ENCODE peak calls at places on chromosomes 4 and X, in four cellular contexts. Z, S, H and V are unnamed samples.
A peak's percentile ranks its signal among the peaks of the same experiment; 100 is the strongest.

GRCh38 chr4:37662861-37663390 is 23.2 kb downstream of the RELL1 start:
- DNase-seq in Z (no peak), S (peak; percentile 18), H (peak; percentile 13), V (no peak)

GRCh38 chr4:151462554-151462953 is 53.6 kb downstream of the FHIP1A start:
- DNase-seq in Z (no peak), S (no peak), H (no peak), V (no peak)

GRCh38 chr4:102299708-102300107 is 45.6 kb downstream of the SLC39A8 start:
- DNase-seq in Z (peak; percentile 70), S (peak; percentile 78), H (peak; percentile 11), V (peak; percentile 52)

GRCh38 chr4:86660407-86660806 is 66.3 kb downstream of the PTPN13 start:
- DNase-seq in Z (no peak), S (no peak), H (no peak), V (no peak)

GRCh38 chr4:120158860-120159259 is 92.2 kb upstream of the MAD2L1 start:
- DNase-seq in Z (no peak), S (no peak), H (no peak), V (no peak)

GRCh38 chrX:43002526-43003203 is 224.7 kb upstream of the PPP1R2C start:
- DNase-seq in Z (no peak), S (no peak), H (no peak), V (no peak)

GRCh38 chr4:145035494-145036136 is 62.4 kb downstream of the ANAPC10 start:
- DNase-seq in Z (no peak), S (no peak), H (no peak), V (no peak)

GRCh38 chr4:54256491-54257167 is 27.5 kb downstream of the PDGFRA start:
- DNase-seq in Z (no peak), S (no peak), H (no peak), V (no peak)

GRCh38 chrX:2401590-2402360 is 99.0 kb downstream of the DHRSX start:
- DNase-seq in Z (no peak), S (peak; percentile 71), H (no peak), V (peak; percentile 25)

GRCh38 chr4:169443748-169444147 is 168.6 kb downstream of the NEK1 start:
- DNase-seq in Z (no peak), S (no peak), H (no peak), V (no peak)

GRCh38 chrX:18810416-18810815 is 103.0 kb downstream of the PPEF1 start:
- DNase-seq in Z (no peak), S (no peak), H (no peak), V (no peak)

GRCh38 chrX:140504371-140505324 is at the start of gene SOX3:
- DNase-seq in Z (no peak), S (no peak), H (no peak), V (no peak)
- H3K4me3 ChIP-seq in Z (peak within 1 kb of the TSS; percentile 33), S (no peak within 1 kb of the TSS), H (peak within 1 kb of the TSS; percentile 33), V (no peak within 1 kb of the TSS)

GRCh38 chr4:97910005-97910404 is 233.3 kb downstream of the STPG2 start:
- DNase-seq in Z (no peak), S (peak; percentile 0), H (no peak), V (no peak)
- TF ChIP-seq CTCF in Z (no peak), S (no peak), H (no peak), V (no peak)

GRCh38 chr4:185591679-185592141 is 56.4 kb upstream of the PDLIM3 start:
- DNase-seq in Z (peak; percentile 67), S (peak; percentile 68), H (peak; percentile 29), V (peak; percentile 75)
- H3K4me3 ChIP-seq in Z (no peak overlapping the region), S (no peak overlapping the region), H (no peak overlapping the region), V (no peak overlapping the region)

DNA sequence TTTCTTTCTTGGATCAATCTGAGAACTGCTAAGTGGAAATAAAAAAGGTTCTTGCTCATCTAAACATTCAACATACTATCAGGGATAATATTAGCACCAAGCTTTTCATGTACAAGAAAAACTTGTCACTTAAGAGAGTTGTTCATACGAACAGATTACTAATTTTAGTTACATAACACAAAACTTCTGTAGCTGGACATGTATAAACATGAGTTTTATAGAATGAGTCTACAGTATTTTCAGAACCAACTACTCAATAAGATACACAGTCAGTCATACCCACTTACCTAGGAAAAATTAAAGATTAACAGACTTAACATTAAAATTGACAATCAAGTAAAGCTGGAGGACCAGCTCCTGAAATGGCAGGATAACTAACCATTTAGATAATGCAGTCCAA is 540.1 kb upstream of the FAM241A start:
- DNase-seq in Z (no peak), S (no peak), H (no peak), V (no peak)
- TF ChIP-seq CTCF in Z (no peak), S (no peak), H (no peak), V (no peak)

GRCh38 chr4:40197879-40198689 is 1.3 kb downstream of the RHOH start:
- DNase-seq in Z (no peak), S (no peak), H (no peak), V (no peak)

GRCh38 chr4:40200881-40201797 is 4.3 kb downstream of the RHOH start:
- DNase-seq in Z (no peak), S (peak; percentile 77), H (peak; percentile 82), V (peak; percentile 94)

GRCh38 chr4:40201898-40202297 is 5.1 kb downstream of the RHOH start:
- DNase-seq in Z (no peak), S (no peak), H (no peak), V (no peak)

GRCh38 chr4:40199179-40199670 is 2.4 kb downstream of the RHOH start:
- DNase-seq in Z (no peak), S (no peak), H (no peak), V (no peak)

GRCh38 chr4:40199999-40200880 is 3.4 kb downstream of the RHOH start:
- DNase-seq in Z (no peak), S (peak; percentile 84), H (peak; percentile 23), V (peak; percentile 61)
- H3K4me3 ChIP-seq in Z (no peak overlapping the region), S (no peak overlapping the region), H (no peak overlapping the region), V (peak overlapping the region; percentile 5)

GRCh38 chrX:98448524-98448923 is 1564.8 kb downstream of the RPA4 start:
- DNase-seq in Z (no peak), S (no peak), H (no peak), V (no peak)
- TF ChIP-seq CTCF in Z (no peak), S (no peak), H (no peak), V (no peak)